ENCODE peak calls at places on chromosomes 13 and 19, in nine cellular contexts. U, L, K, G, J, N, Q, T and R are unnamed samples.

GRCh38 chr19:47109541-47110375 is 3.8 kb downstream of the ZC3H4 start:
- DNase-seq in U (peak; percentile 65), L (peak; percentile 47), K (no peak), G (no peak), J (no peak), N (peak; percentile 62), Q (no peak), T (peak; percentile 60), R (peak; percentile 83)

GRCh38 chr19:45752639-45753038 is 16.4 kb downstream of the SIX5 start:
- DNase-seq in U (no peak), L (no peak), K (no peak), G (no peak), J (peak; percentile 16), N (no peak), Q (no peak), T (no peak), R (no peak)

GRCh38 chr13:75365724-75366173 is 116.2 kb downstream of the TBC1D4 start:
- DNase-seq in U (peak; percentile 96), L (peak; percentile 69), K (no peak), G (peak; percentile 64), J (no peak), N (no peak), Q (peak; percentile 66), T (peak; percentile 21), R (peak; percentile 51)

GRCh38 chr13:44904982-44905381 is 84.3 kb downstream of the NUFIP1 start:
- DNase-seq in U (peak; percentile 98), L (peak; percentile 99), K (no peak), G (no peak), J (no peak), N (peak; percentile 96), Q (no peak), T (peak; percentile 75), R (no peak)

GRCh38 chr13:29497137-29497654 is 98.3 kb downstream of the SLC7A1 start:
- DNase-seq in U (peak; percentile 65), L (peak; percentile 29), K (no peak), G (no peak), J (peak; percentile 86), N (peak; percentile 32), Q (no peak), T (no peak), R (no peak)

GRCh38 chr19:46849610-46850009 is 1.0 kb downstream of the AP2S1 start:
- DNase-seq in U (no peak), L (no peak), K (peak; percentile 30), G (no peak), J (no peak), N (peak; percentile 30), Q (no peak), T (no peak), R (no peak)

GRCh38 chr13:33560722-33561121 is 257.2 kb upstream of the RFC3 start:
- DNase-seq in U (no peak), L (peak; percentile 30), K (no peak), G (no peak), J (no peak), N (no peak), Q (no peak), T (no peak), R (no peak)

GRCh38 chr19:45191324-45191845 is 12.8 kb downstream of the BLOC1S3 start:
- DNase-seq in U (no peak), L (no peak), K (no peak), G (no peak), J (no peak), N (no peak), Q (no peak), T (no peak), R (no peak)

GRCh38 chr13:109093988-109094387 is 464.6 kb downstream of the MYO16 start:
- DNase-seq in U (no peak), L (no peak), K (peak; percentile 30), G (no peak), J (no peak), N (no peak), Q (no peak), T (no peak), R (no peak)

GRCh38 chr19:8319807-8320520 is 1.2 kb downstream of the NDUFA7 start:
- DNase-seq in U (no peak), L (no peak), K (no peak), G (no peak), J (no peak), N (no peak), Q (no peak), T (no peak), R (no peak)

DNA sequence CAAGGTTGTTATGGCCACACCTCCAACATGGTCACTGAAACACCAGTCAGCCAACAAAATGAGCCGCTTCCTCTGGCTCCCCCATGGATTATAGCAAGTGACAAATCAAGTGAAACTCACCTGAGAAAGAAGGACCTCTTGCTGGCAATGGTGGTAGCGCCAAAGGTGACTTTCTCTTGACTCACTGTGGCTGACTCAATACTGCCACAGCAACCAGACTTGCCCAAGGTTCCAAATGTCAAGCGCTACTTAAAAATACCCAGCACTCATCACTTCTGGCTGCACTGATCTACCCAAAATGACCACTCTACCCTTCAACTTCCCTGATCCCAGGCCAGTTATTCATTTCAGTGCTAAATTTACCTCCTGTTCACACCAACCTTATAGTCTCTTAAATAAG is 495.5 kb downstream of the FOXO1 start:
- DNase-seq in U (no peak), L (no peak), K (no peak), G (no peak), J (no peak), N (no peak), Q (no peak), T (no peak), R (peak; percentile 77)
- TF ChIP-seq CTCF in U (no peak), L (no peak), K (no peak), G (no peak), J (no peak), N (no peak), Q (no peak), T (no peak), R (no peak)

GRCh38 chr13:39448831-39449230 is 154.2 kb downstream of the LHFPL6 start:
- DNase-seq in U (no peak), L (no peak), K (no peak), G (no peak), J (no peak), N (no peak), Q (no peak), T (no peak), R (no peak)
- TF ChIP-seq CTCF in U (no peak), L (no peak), K (no peak), G (no peak), J (no peak), N (no peak), Q (no peak), T (no peak), R (no peak)

DNA sequence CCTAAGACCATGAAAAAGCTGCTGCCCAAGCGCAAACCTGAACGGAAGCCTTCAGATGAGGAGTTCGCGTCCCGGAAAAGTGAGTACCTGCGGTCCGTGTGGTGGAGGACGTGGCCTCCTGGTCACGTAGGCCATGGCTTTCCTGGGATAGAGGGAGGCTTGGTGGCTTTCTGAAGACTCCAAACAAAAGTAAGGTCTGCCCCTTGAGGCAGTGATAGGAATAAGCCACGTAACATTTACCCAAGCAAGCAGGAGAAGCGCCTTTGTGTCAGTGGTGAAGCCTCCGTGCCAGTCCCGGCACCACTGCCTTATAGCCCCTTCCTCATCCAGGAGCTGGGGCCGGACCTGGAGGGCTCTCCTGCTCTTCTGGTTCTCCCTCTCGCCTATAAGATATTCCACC is 34.3 kb upstream of the TEX29 start:
- DNase-seq in U (no peak), L (no peak), K (no peak), G (no peak), J (no peak), N (no peak), Q (no peak), T (peak; percentile 3), R (no peak)
- TF ChIP-seq CTCF in U (no peak), L (no peak), K (no peak), G (no peak), J (no peak), N (no peak), Q (no peak), T (no peak), R (no peak)

GRCh38 chr19:2905918-2906519 is 5.3 kb downstream of the ZNF57 start:
- DNase-seq in U (no peak), L (no peak), K (no peak), G (no peak), J (no peak), N (no peak), Q (no peak), T (no peak), R (no peak)
- TF ChIP-seq CTCF in U (no peak), L (no peak), K (no peak), G (no peak), J (no peak), N (no peak), Q (no peak), T (no peak), R (no peak)

GRCh38 chr19:33302175-33302973 is at the start of gene CEBPA:
- DNase-seq in U (peak; percentile 74), L (peak; percentile 72), K (peak; percentile 85), G (peak; percentile 95), J (peak; percentile 92), N (peak; percentile 78), Q (peak; percentile 91), T (peak; percentile 93), R (peak; percentile 70)
- TF ChIP-seq CTCF in U (peak; percentile 22), L (peak; percentile 32), K (peak; percentile 46), G (peak; percentile 47), J (peak; percentile 45), N (no peak), Q (peak; percentile 60), T (peak; percentile 99), R (peak; percentile 33)